ENCODE peak calls at places on chromosomes 16 and 17, in seven cellular contexts. One of them, this sample, is unnamed.

GRCh38 chr16:88696441-88696840 is 9.8 kb downstream of the RNF166 start:
- DNase-seq in NCI-H2171 treated with DMSO at 0.1 percent for 48 hours: no peak
- DNase-seq in GM23338: no peak
- DNase-seq in COR-L47: no peak
- DNase-seq in left ventricle myocardium inferior: no peak
- DNase-seq in NCI-H460: no peak
- DNase-seq in aorta: no peak
- DNase-seq in this sample: no peak

GRCh38 chr17:50499722-50500121 is 8.5 kb upstream of the MYCBPAP start:
- DNase-seq in NCI-H2171 treated with DMSO at 0.1 percent for 48 hours: no peak
- DNase-seq in GM23338: no peak
- DNase-seq in COR-L47: no peak
- DNase-seq in left ventricle myocardium inferior: no peak
- DNase-seq in NCI-H460: no peak
- DNase-seq in aorta: no peak
- DNase-seq in this sample: no peak

GRCh38 chr17:78883533-78884131 is 19.4 kb downstream of the CEP295NL start:
- DNase-seq in NCI-H2171 treated with DMSO at 0.1 percent for 48 hours: no peak
- DNase-seq in GM23338: peak
- DNase-seq in COR-L47: peak
- DNase-seq in left ventricle myocardium inferior: peak
- DNase-seq in NCI-H460: peak
- DNase-seq in aorta: peak
- DNase-seq in this sample: peak

GRCh38 chr16:85986931-85987749 is 88.2 kb downstream of the IRF8 start:
- DNase-seq in NCI-H2171 treated with DMSO at 0.1 percent for 48 hours: peak
- DNase-seq in GM23338: peak
- DNase-seq in COR-L47: no peak
- DNase-seq in left ventricle myocardium inferior: no peak
- DNase-seq in NCI-H460: no peak
- DNase-seq in aorta: peak
- DNase-seq in this sample: no peak

GRCh38 chr16:86072328-86073102 is 173.6 kb downstream of the IRF8 start:
- DNase-seq in NCI-H2171 treated with DMSO at 0.1 percent for 48 hours: peak
- DNase-seq in GM23338: peak
- DNase-seq in COR-L47: no peak
- DNase-seq in left ventricle myocardium inferior: peak
- DNase-seq in NCI-H460: peak
- DNase-seq in aorta: peak
- DNase-seq in this sample: peak

GRCh38 chr17:6421700-6422604 is 13.0 kb downstream of the AIPL1 start:
- DNase-seq in NCI-H2171 treated with DMSO at 0.1 percent for 48 hours: peak
- DNase-seq in GM23338: peak
- DNase-seq in COR-L47: peak
- DNase-seq in left ventricle myocardium inferior: peak
- DNase-seq in NCI-H460: peak
- DNase-seq in aorta: peak
- DNase-seq in this sample: no peak

GRCh38 chr17:18041776-18042175 is 2.6 kb downstream of the GID4 start:
- DNase-seq in NCI-H2171 treated with DMSO at 0.1 percent for 48 hours: no peak
- DNase-seq in GM23338: no peak
- DNase-seq in COR-L47: no peak
- DNase-seq in left ventricle myocardium inferior: no peak
- DNase-seq in NCI-H460: no peak
- DNase-seq in aorta: no peak
- DNase-seq in this sample: no peak

GRCh38 chr17:62627219-62627903 is at the start of gene MRC2:
- DNase-seq in NCI-H2171 treated with DMSO at 0.1 percent for 48 hours: no peak
- DNase-seq in GM23338: peak
- DNase-seq in COR-L47: no peak
- DNase-seq in left ventricle myocardium inferior: peak
- DNase-seq in NCI-H460: peak
- DNase-seq in aorta: peak
- DNase-seq in this sample: no peak

GRCh38 chr17:78680436-78680835 is 101.6 kb downstream of the CYTH1 start:
- DNase-seq in NCI-H2171 treated with DMSO at 0.1 percent for 48 hours: no peak
- DNase-seq in GM23338: no peak
- DNase-seq in COR-L47: no peak
- DNase-seq in left ventricle myocardium inferior: no peak
- DNase-seq in NCI-H460: no peak
- DNase-seq in aorta: peak
- DNase-seq in this sample: no peak

GRCh38 chr17:36008998-36009665 is 7.8 kb upstream of the CCL15 start:
- DNase-seq in NCI-H2171 treated with DMSO at 0.1 percent for 48 hours: no peak
- DNase-seq in GM23338: peak
- DNase-seq in COR-L47: no peak
- DNase-seq in left ventricle myocardium inferior: no peak
- DNase-seq in NCI-H460: no peak
- DNase-seq in aorta: no peak
- DNase-seq in this sample: no peak

GRCh38 chr16:11076259-11077018 is 132.1 kb downstream of the CLEC16A start:
- DNase-seq in NCI-H2171 treated with DMSO at 0.1 percent for 48 hours: peak
- DNase-seq in GM23338: no peak
- DNase-seq in COR-L47: no peak
- DNase-seq in left ventricle myocardium inferior: no peak
- DNase-seq in NCI-H460: no peak
- DNase-seq in aorta: peak
- DNase-seq in this sample: no peak

GRCh38 chr17:68509151-68510057 is 2.8 kb upstream of the PRKAR1A start:
- DNase-seq in NCI-H2171 treated with DMSO at 0.1 percent for 48 hours: peak
- DNase-seq in GM23338: no peak
- DNase-seq in COR-L47: no peak
- DNase-seq in left ventricle myocardium inferior: peak
- DNase-seq in NCI-H460: no peak
- DNase-seq in aorta: no peak
- DNase-seq in this sample: peak

GRCh38 chr16:5415123-5415522 is 317.5 kb upstream of the EEF2KMT start:
- DNase-seq in NCI-H2171 treated with DMSO at 0.1 percent for 48 hours: no peak
- DNase-seq in GM23338: peak
- DNase-seq in COR-L47: no peak
- DNase-seq in left ventricle myocardium inferior: no peak
- DNase-seq in NCI-H460: no peak
- DNase-seq in aorta: no peak
- DNase-seq in this sample: no peak

GRCh38 chr17:45013021-45013997 is 38.1 kb downstream of the DCAKD start:
- DNase-seq in NCI-H2171 treated with DMSO at 0.1 percent for 48 hours: peak
- DNase-seq in GM23338: peak
- DNase-seq in COR-L47: peak
- DNase-seq in left ventricle myocardium inferior: peak
- DNase-seq in NCI-H460: no peak
- DNase-seq in aorta: no peak
- DNase-seq in this sample: peak

GRCh38 chr17:28053044-28053670 is 10.7 kb downstream of the NLK start:
- DNase-seq in NCI-H2171 treated with DMSO at 0.1 percent for 48 hours: no peak
- DNase-seq in GM23338: no peak
- DNase-seq in COR-L47: no peak
- DNase-seq in left ventricle myocardium inferior: no peak
- DNase-seq in NCI-H460: no peak
- DNase-seq in aorta: no peak
- DNase-seq in this sample: no peak

GRCh38 chr17:36972905-36973304 is 24.2 kb downstream of the AATF start:
- DNase-seq in NCI-H2171 treated with DMSO at 0.1 percent for 48 hours: no peak
- DNase-seq in GM23338: no peak
- DNase-seq in COR-L47: no peak
- DNase-seq in left ventricle myocardium inferior: no peak
- DNase-seq in NCI-H460: no peak
- DNase-seq in aorta: no peak
- DNase-seq in this sample: no peak

GRCh38 chr17:49031965-49032928 is 35.1 kb downstream of the IGF2BP1 start:
- DNase-seq in NCI-H2171 treated with DMSO at 0.1 percent for 48 hours: peak
- DNase-seq in GM23338: peak
- DNase-seq in COR-L47: peak
- DNase-seq in left ventricle myocardium inferior: no peak
- DNase-seq in NCI-H460: peak
- DNase-seq in aorta: no peak
- DNase-seq in this sample: peak

GRCh38 chr17:55576237-55576998 is 65.2 kb upstream of the SMIM36 start:
- DNase-seq in NCI-H2171 treated with DMSO at 0.1 percent for 48 hours: no peak
- DNase-seq in GM23338: no peak
- DNase-seq in COR-L47: no peak
- DNase-seq in left ventricle myocardium inferior: no peak
- DNase-seq in NCI-H460: peak
- DNase-seq in aorta: peak
- DNase-seq in this sample: no peak

GRCh38 chr17:44981221-44981968 is 13.3 kb upstream of the C1QL1 start:
- DNase-seq in NCI-H2171 treated with DMSO at 0.1 percent for 48 hours: no peak
- DNase-seq in GM23338: no peak
- DNase-seq in COR-L47: no peak
- DNase-seq in left ventricle myocardium inferior: no peak
- DNase-seq in NCI-H460: peak
- DNase-seq in aorta: no peak
- DNase-seq in this sample: no peak

GRCh38 chr17:49528966-49529365 is 33.9 kb downstream of the NGFR start:
- DNase-seq in NCI-H2171 treated with DMSO at 0.1 percent for 48 hours: no peak
- DNase-seq in GM23338: no peak
- DNase-seq in COR-L47: no peak
- DNase-seq in left ventricle myocardium inferior: no peak
- DNase-seq in NCI-H460: no peak
- DNase-seq in aorta: peak
- DNase-seq in this sample: no peak

GRCh38 chr16:75116081-75116910 is at the start of gene LDHD:
- DNase-seq in NCI-H2171 treated with DMSO at 0.1 percent for 48 hours: no peak
- DNase-seq in GM23338: peak
- DNase-seq in COR-L47: no peak
- DNase-seq in left ventricle myocardium inferior: peak
- DNase-seq in NCI-H460: peak
- DNase-seq in aorta: peak
- DNase-seq in this sample: no peak

GRCh38 chr17:43620147-43620944 is 41.4 kb downstream of the MEOX1 start:
- DNase-seq in NCI-H2171 treated with DMSO at 0.1 percent for 48 hours: no peak
- DNase-seq in GM23338: no peak
- DNase-seq in COR-L47: no peak
- DNase-seq in left ventricle myocardium inferior: no peak
- DNase-seq in NCI-H460: no peak
- DNase-seq in aorta: no peak
- DNase-seq in this sample: no peak

GRCh38 chr16:49821156-49821555 is 34.8 kb downstream of the ZNF423 start:
- DNase-seq in NCI-H2171 treated with DMSO at 0.1 percent for 48 hours: no peak
- DNase-seq in GM23338: no peak
- DNase-seq in COR-L47: no peak
- DNase-seq in left ventricle myocardium inferior: no peak
- DNase-seq in NCI-H460: no peak
- DNase-seq in aorta: no peak
- DNase-seq in this sample: no peak

GRCh38 chr17:6567528-6568185 is 11.3 kb upstream of the PITPNM3 start:
- DNase-seq in NCI-H2171 treated with DMSO at 0.1 percent for 48 hours: peak
- DNase-seq in GM23338: peak
- DNase-seq in COR-L47: no peak
- DNase-seq in left ventricle myocardium inferior: no peak
- DNase-seq in NCI-H460: peak
- DNase-seq in aorta: no peak
- DNase-seq in this sample: no peak

GRCh38 chr17:77654861-77655260 is 303.6 kb upstream of the TNRC6C start:
- DNase-seq in NCI-H2171 treated with DMSO at 0.1 percent for 48 hours: no peak
- DNase-seq in GM23338: no peak
- DNase-seq in COR-L47: no peak
- DNase-seq in left ventricle myocardium inferior: no peak
- DNase-seq in NCI-H460: no peak
- DNase-seq in aorta: peak
- DNase-seq in this sample: no peak

GRCh38 chr17:82571855-82572254 is 52.3 kb downstream of the FOXK2 start:
- DNase-seq in NCI-H2171 treated with DMSO at 0.1 percent for 48 hours: no peak
- DNase-seq in GM23338: no peak
- DNase-seq in COR-L47: no peak
- DNase-seq in left ventricle myocardium inferior: no peak
- DNase-seq in NCI-H460: no peak
- DNase-seq in aorta: no peak
- DNase-seq in this sample: no peak

GRCh38 chr16:1651509-1652342 is 26.4 kb upstream of the JPT2 start:
- DNase-seq in NCI-H2171 treated with DMSO at 0.1 percent for 48 hours: no peak
- DNase-seq in GM23338: no peak
- DNase-seq in COR-L47: no peak
- DNase-seq in left ventricle myocardium inferior: no peak
- DNase-seq in NCI-H460: no peak
- DNase-seq in aorta: no peak
- DNase-seq in this sample: no peak

GRCh38 chr16:86739808-86740207 is 161.5 kb downstream of the FOXL1 start:
- DNase-seq in NCI-H2171 treated with DMSO at 0.1 percent for 48 hours: no peak
- DNase-seq in GM23338: no peak
- DNase-seq in COR-L47: no peak
- DNase-seq in left ventricle myocardium inferior: no peak
- DNase-seq in NCI-H460: no peak
- DNase-seq in aorta: peak
- DNase-seq in this sample: no peak

GRCh38 chr16:50505115-50505514 is 43.1 kb upstream of the NKD1 start:
- DNase-seq in NCI-H2171 treated with DMSO at 0.1 percent for 48 hours: no peak
- DNase-seq in GM23338: no peak
- DNase-seq in COR-L47: no peak
- DNase-seq in left ventricle myocardium inferior: no peak
- DNase-seq in NCI-H460: no peak
- DNase-seq in aorta: no peak
- DNase-seq in this sample: no peak

GRCh38 chr17:75631353-75631752 is 1.9 kb upstream of the SMIM5 start:
- DNase-seq in NCI-H2171 treated with DMSO at 0.1 percent for 48 hours: no peak
- DNase-seq in GM23338: no peak
- DNase-seq in COR-L47: no peak
- DNase-seq in left ventricle myocardium inferior: no peak
- DNase-seq in NCI-H460: no peak
- DNase-seq in aorta: peak
- DNase-seq in this sample: no peak

GRCh38 chr16:15650698-15651161 is 685 bp downstream of the NDE1 start:
- DNase-seq in NCI-H2171 treated with DMSO at 0.1 percent for 48 hours: no peak
- DNase-seq in GM23338: peak
- DNase-seq in COR-L47: no peak
- DNase-seq in left ventricle myocardium inferior: no peak
- DNase-seq in NCI-H460: no peak
- DNase-seq in aorta: peak
- DNase-seq in this sample: no peak

GRCh38 chr17:61135782-61136181 is 263.9 kb upstream of the TBX2 start:
- DNase-seq in NCI-H2171 treated with DMSO at 0.1 percent for 48 hours: no peak
- DNase-seq in GM23338: no peak
- DNase-seq in COR-L47: no peak
- DNase-seq in left ventricle myocardium inferior: peak
- DNase-seq in NCI-H460: no peak
- DNase-seq in aorta: no peak
- DNase-seq in this sample: no peak

GRCh38 chr16:47490471-47490870 is 29.3 kb downstream of the PHKB start:
- DNase-seq in NCI-H2171 treated with DMSO at 0.1 percent for 48 hours: no peak
- DNase-seq in GM23338: no peak
- DNase-seq in COR-L47: no peak
- DNase-seq in left ventricle myocardium inferior: no peak
- DNase-seq in NCI-H460: no peak
- DNase-seq in aorta: no peak
- DNase-seq in this sample: no peak